ENCODE peak calls at places on chromosomes 6 and 20, in six cellular contexts. One of them, this sample, is unnamed.

GRCh38 chr6:139520321-139520768 is 145.9 kb upstream of the CITED2 start:
- DNase-seq in H1: no peak
- DNase-seq in K562: no peak
- DNase-seq in SK-N-SH: no peak
- DNase-seq in HepG2: no peak
- DNase-seq in GM12878: no peak
- DNase-seq in this sample: no peak

GRCh38 chr6:91337967-91338366 is 751.1 kb upstream of the MAP3K7 start:
- DNase-seq in GM12878: no peak
- DNase-seq in SK-N-SH: no peak
- DNase-seq in K562: peak
- DNase-seq in HepG2: no peak
- DNase-seq in H1: no peak
- DNase-seq in this sample: no peak

GRCh38 chr6:37965964-37966676 is 146.6 kb downstream of the ZFAND3 start:
- DNase-seq in K562: no peak
- DNase-seq in GM12878: no peak
- DNase-seq in SK-N-SH: no peak
- DNase-seq in HepG2: peak
- DNase-seq in H1: no peak
- DNase-seq in this sample: no peak

GRCh38 chr20:59004763-59005522 is 2.1 kb downstream of the CTSZ start:
- DNase-seq in GM12878: peak
- DNase-seq in SK-N-SH: no peak
- DNase-seq in HepG2: peak
- DNase-seq in K562: no peak
- DNase-seq in H1: no peak
- DNase-seq in this sample: peak

GRCh38 chr6:10170816-10171215 is 244.1 kb downstream of the TFAP2A start:
- DNase-seq in K562: no peak
- DNase-seq in HepG2: no peak
- DNase-seq in SK-N-SH: no peak
- DNase-seq in H1: no peak
- DNase-seq in GM12878: no peak
- DNase-seq in this sample: no peak

GRCh38 chr6:1736346-1737105 is 126.8 kb downstream of the FOXC1 start:
- DNase-seq in SK-N-SH: no peak
- DNase-seq in GM12878: no peak
- DNase-seq in H1: no peak
- DNase-seq in K562: no peak
- DNase-seq in HepG2: no peak
- DNase-seq in this sample: no peak

GRCh38 chr6:8556370-8557018 is 121.1 kb upstream of the SLC35B3 start:
- DNase-seq in H1: no peak
- DNase-seq in HepG2: peak
- DNase-seq in GM12878: no peak
- DNase-seq in SK-N-SH: no peak
- DNase-seq in K562: no peak
- DNase-seq in this sample: no peak

GRCh38 chr6:82589509-82590206 is 226.0 kb downstream of the TPBG start:
- DNase-seq in K562: no peak
- DNase-seq in H1: peak
- DNase-seq in SK-N-SH: peak
- DNase-seq in HepG2: peak
- DNase-seq in GM12878: peak
- DNase-seq in this sample: no peak

GRCh38 chr6:54491431-54491830 is 183.2 kb downstream of the TINAG start:
- DNase-seq in H1: no peak
- DNase-seq in GM12878: no peak
- DNase-seq in HepG2: no peak
- DNase-seq in SK-N-SH: no peak
- DNase-seq in K562: no peak
- DNase-seq in this sample: no peak

GRCh38 chr6:52534966-52535390 is 41.9 kb downstream of the TRAM2 start:
- DNase-seq in HepG2: no peak
- DNase-seq in GM12878: peak
- DNase-seq in SK-N-SH: no peak
- DNase-seq in H1: no peak
- DNase-seq in K562: no peak
- DNase-seq in this sample: no peak

GRCh38 chr6:154537486-154537885 is 27.0 kb upstream of the CNKSR3 start:
- DNase-seq in H1: no peak
- DNase-seq in GM12878: no peak
- DNase-seq in SK-N-SH: no peak
- DNase-seq in HepG2: no peak
- DNase-seq in K562: no peak
- DNase-seq in this sample: no peak

GRCh38 chr6:56691201-56691595 is 48.5 kb upstream of the DST start:
- DNase-seq in SK-N-SH: no peak
- DNase-seq in K562: no peak
- DNase-seq in H1: no peak
- DNase-seq in HepG2: no peak
- DNase-seq in GM12878: no peak
- DNase-seq in this sample: no peak

GRCh38 chr6:162560891-162561290 is 166.7 kb downstream of the PRKN start:
- DNase-seq in K562: no peak
- DNase-seq in SK-N-SH: no peak
- DNase-seq in GM12878: no peak
- DNase-seq in HepG2: no peak
- DNase-seq in H1: no peak
- DNase-seq in this sample: no peak

GRCh38 chr6:155832596-155832995 is 377.0 kb upstream of the NOX3 start:
- DNase-seq in H1: no peak
- DNase-seq in HepG2: peak
- DNase-seq in SK-N-SH: no peak
- DNase-seq in K562: no peak
- DNase-seq in GM12878: no peak
- DNase-seq in this sample: no peak

GRCh38 chr6:28225056-28225834 is at the start of gene ZSCAN9:
- DNase-seq in K562: peak
- DNase-seq in HepG2: peak
- DNase-seq in GM12878: peak
- DNase-seq in H1: peak
- DNase-seq in SK-N-SH: peak
- DNase-seq in this sample: peak

GRCh38 chr6:166637806-166638458 is 10.9 kb upstream of the RPS6KA2 start:
- DNase-seq in H1: no peak
- DNase-seq in HepG2: no peak
- DNase-seq in GM12878: no peak
- DNase-seq in SK-N-SH: no peak
- DNase-seq in K562: no peak
- DNase-seq in this sample: no peak

GRCh38 chr6:167973092-167973880 is 24.2 kb upstream of the KIF25 start:
- DNase-seq in SK-N-SH: no peak
- DNase-seq in GM12878: no peak
- DNase-seq in H1: no peak
- DNase-seq in K562: no peak
- DNase-seq in HepG2: no peak
- DNase-seq in this sample: no peak

GRCh38 chr6:87791029-87791428 is 89.0 kb upstream of the AKIRIN2 start:
- DNase-seq in H1: no peak
- DNase-seq in HepG2: no peak
- DNase-seq in GM12878: no peak
- DNase-seq in SK-N-SH: no peak
- DNase-seq in K562: no peak
- DNase-seq in this sample: no peak

GRCh38 chr20:61950631-61951010 is 115.1 kb downstream of the TAF4 start:
- DNase-seq in SK-N-SH: no peak
- DNase-seq in HepG2: no peak
- DNase-seq in K562: no peak
- DNase-seq in H1: peak
- DNase-seq in GM12878: no peak
- DNase-seq in this sample: no peak

GRCh38 chr6:137623293-137623692 is 129.1 kb upstream of the OLIG3 start:
- DNase-seq in H1: no peak
- DNase-seq in GM12878: no peak
- DNase-seq in SK-N-SH: no peak
- DNase-seq in K562: no peak
- DNase-seq in HepG2: no peak
- DNase-seq in this sample: no peak

GRCh38 chr6:109631403-109631802 is 59.6 kb downstream of the AK9 start:
- DNase-seq in K562: no peak
- DNase-seq in GM12878: no peak
- DNase-seq in SK-N-SH: no peak
- DNase-seq in HepG2: no peak
- DNase-seq in H1: no peak
- DNase-seq in this sample: no peak

GRCh38 chr6:36840471-36841461 is 1.5 kb upstream of the CPNE5 start:
- DNase-seq in K562: no peak
- DNase-seq in GM12878: no peak
- DNase-seq in HepG2: peak
- DNase-seq in H1: peak
- DNase-seq in SK-N-SH: no peak
- DNase-seq in this sample: peak

GRCh38 chr6:111604259-111605099 is 1.2 kb downstream of the TRAF3IP2 start:
- DNase-seq in H1: peak
- DNase-seq in GM12878: no peak
- DNase-seq in K562: no peak
- DNase-seq in SK-N-SH: no peak
- DNase-seq in HepG2: no peak
- DNase-seq in this sample: peak

GRCh38 chr6:99416226-99416625 is 8.9 kb downstream of the PNISR start:
- DNase-seq in K562: no peak
- DNase-seq in H1: no peak
- DNase-seq in GM12878: no peak
- DNase-seq in SK-N-SH: no peak
- DNase-seq in HepG2: no peak
- DNase-seq in this sample: no peak

GRCh38 chr20:63737940-63738686 is 1.5 kb upstream of the SLC2A4RG start:
- DNase-seq in K562: peak
- DNase-seq in HepG2: peak
- DNase-seq in H1: peak
- DNase-seq in GM12878: no peak
- DNase-seq in SK-N-SH: no peak
- DNase-seq in this sample: no peak

GRCh38 chr6:157613011-157613522 is 210.0 kb upstream of the SNX9 start:
- DNase-seq in GM12878: no peak
- DNase-seq in H1: no peak
- DNase-seq in SK-N-SH: no peak
- DNase-seq in K562: peak
- DNase-seq in HepG2: peak
- DNase-seq in this sample: no peak

GRCh38 chr6:147509900-147510299 is 1.4 kb downstream of the SAMD5 start:
- DNase-seq in SK-N-SH: no peak
- DNase-seq in HepG2: peak
- DNase-seq in K562: no peak
- DNase-seq in H1: no peak
- DNase-seq in GM12878: no peak
- DNase-seq in this sample: no peak

GRCh38 chr6:91730710-91731109 is 1143.8 kb upstream of the MAP3K7 start:
- DNase-seq in HepG2: no peak
- DNase-seq in K562: no peak
- DNase-seq in SK-N-SH: no peak
- DNase-seq in H1: no peak
- DNase-seq in GM12878: no peak
- DNase-seq in this sample: no peak

GRCh38 chr20:24972341-24972740 is 20.2 kb downstream of the APMAP start:
- DNase-seq in H1: no peak
- DNase-seq in GM12878: no peak
- DNase-seq in SK-N-SH: no peak
- DNase-seq in K562: no peak
- DNase-seq in HepG2: no peak
- DNase-seq in this sample: no peak

DNA sequence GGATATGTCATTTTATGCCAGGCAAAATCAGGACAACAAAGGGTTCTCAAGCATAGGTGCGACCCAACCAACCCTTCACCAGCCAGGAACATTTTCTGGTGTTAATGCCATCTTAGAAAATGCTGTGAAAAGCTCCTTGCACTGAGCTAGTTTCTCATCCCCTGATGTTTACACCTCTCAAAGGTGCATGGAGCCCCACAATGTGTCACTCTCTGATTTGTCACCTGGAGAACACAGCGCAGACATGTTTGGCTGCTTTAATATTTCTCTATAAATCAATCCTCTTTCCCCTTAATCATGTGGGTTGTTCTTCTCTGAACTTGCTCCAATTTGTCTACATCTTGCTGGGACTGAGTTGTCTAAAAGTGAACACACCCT is 244.3 kb downstream of the TSHZ2 start:
- DNase-seq in HepG2: no peak
- DNase-seq in SK-N-SH: no peak
- DNase-seq in H1: no peak
- DNase-seq in K562: no peak
- DNase-seq in GM12878: no peak
- DNase-seq in this sample: no peak
- TF ChIP-seq GABPA in HepG2: no peak
- TF ChIP-seq GABPA in SK-N-SH: no peak
- TF ChIP-seq GABPA in H1: no peak
- TF ChIP-seq GABPA in K562: no peak
- TF ChIP-seq GABPA in GM12878: no peak
- TF ChIP-seq GABPA in this sample: no peak

GRCh38 chr20:2143594-2143993 is 42.0 kb downstream of the STK35 start:
- DNase-seq in HepG2: no peak
- DNase-seq in SK-N-SH: no peak
- DNase-seq in GM12878: no peak
- DNase-seq in K562: no peak
- DNase-seq in H1: no peak
- DNase-seq in this sample: no peak

GRCh38 chr20:2140561-2140960 is 38.9 kb downstream of the STK35 start:
- DNase-seq in GM12878: no peak
- DNase-seq in H1: no peak
- DNase-seq in HepG2: no peak
- DNase-seq in SK-N-SH: no peak
- DNase-seq in K562: no peak
- DNase-seq in this sample: no peak

GRCh38 chr20:2144850-2145249 is 43.2 kb downstream of the STK35 start:
- DNase-seq in HepG2: no peak
- DNase-seq in K562: no peak
- DNase-seq in SK-N-SH: no peak
- DNase-seq in GM12878: no peak
- DNase-seq in H1: no peak
- DNase-seq in this sample: no peak

GRCh38 chr20:2141592-2142575 is 40.3 kb downstream of the STK35 start:
- DNase-seq in K562: no peak
- DNase-seq in H1: no peak
- DNase-seq in SK-N-SH: no peak
- DNase-seq in HepG2: no peak
- DNase-seq in GM12878: no peak
- DNase-seq in this sample: no peak

GRCh38 chr20:2142649-2143048 is 41.0 kb downstream of the STK35 start:
- DNase-seq in HepG2: no peak
- DNase-seq in K562: no peak
- DNase-seq in GM12878: no peak
- DNase-seq in H1: no peak
- DNase-seq in SK-N-SH: no peak
- DNase-seq in this sample: no peak
- H3K27ac ChIP-seq in HepG2: no peak
- H3K27ac ChIP-seq in K562: no peak
- H3K27ac ChIP-seq in GM12878: no peak
- H3K27ac ChIP-seq in H1: no peak
- H3K27ac ChIP-seq in SK-N-SH: no peak
- H3K27ac ChIP-seq in this sample: no peak

GRCh38 chr20:53652090-53652858 is 58.6 kb upstream of the ZNF217 start:
- DNase-seq in HepG2: peak
- DNase-seq in H1: no peak
- DNase-seq in K562: no peak
- DNase-seq in GM12878: peak
- DNase-seq in SK-N-SH: no peak
- DNase-seq in this sample: peak
- TF ChIP-seq GABPA in HepG2: peak
- TF ChIP-seq GABPA in H1: no peak
- TF ChIP-seq GABPA in K562: no peak
- TF ChIP-seq GABPA in GM12878: no peak
- TF ChIP-seq GABPA in SK-N-SH: no peak
- TF ChIP-seq GABPA in this sample: no peak

GRCh38 chr6:150573041-150573681 is 26.5 kb upstream of the PLEKHG1 start:
- DNase-seq in K562: peak
- DNase-seq in GM12878: no peak
- DNase-seq in H1: no peak
- DNase-seq in HepG2: no peak
- DNase-seq in SK-N-SH: no peak
- DNase-seq in this sample: no peak
- H3K27ac ChIP-seq in K562: no peak
- H3K27ac ChIP-seq in GM12878: no peak
- H3K27ac ChIP-seq in H1: no peak
- H3K27ac ChIP-seq in HepG2: no peak
- H3K27ac ChIP-seq in SK-N-SH: no peak
- H3K27ac ChIP-seq in this sample: no peak

This sample was measured in HL-60.